ENCODE peak calls at places on chromosomes 5 and 9, in seven cellular contexts. J, O, T, I, W, S and E are unnamed samples.

GRCh38 chr5:144333336-144333920 is 162.8 kb downstream of the KCTD16 start:
- DNase-seq in O (no peak), S (no peak), J (no peak), T (no peak), I (no peak), W (no peak), E (no peak)

GRCh38 chr5:175825906-175826305 is 45.5 kb upstream of the CPLX2 start:
- DNase-seq in O (no peak), S (no peak), J (no peak), T (no peak), W (no peak), I (no peak), E (no peak)

GRCh38 chr9:130254753-130255637 is 10.6 kb upstream of the HMCN2 start:
- DNase-seq in W (no peak), O (no peak), J (no peak), T (no peak), I (no peak), S (no peak), E (no peak)

GRCh38 chr9:116087751-116088194 is 65.8 kb upstream of the PAPPA start:
- DNase-seq in W (no peak), O (no peak), S (no peak), J (no peak), I (no peak), T (peak; percentile 18), E (no peak)

GRCh38 chr9:91712811-91713210 is 237.2 kb downstream of the ROR2 start:
- DNase-seq in J (no peak), T (no peak), I (no peak), W (no peak), O (no peak), S (no peak), E (no peak)

GRCh38 chr5:31049933-31050704 is 143.4 kb upstream of the CDH6 start:
- DNase-seq in S (no peak), W (no peak), J (no peak), O (no peak), I (peak; percentile 22), T (no peak), E (no peak)

GRCh38 chr9:131817627-131818026 is 77.8 kb upstream of the RAPGEF1 start:
- DNase-seq in J (no peak), S (no peak), W (no peak), I (no peak), O (no peak), T (peak; percentile 25), E (no peak)

GRCh38 chr5:173602423-173602822 is 14.0 kb downstream of the BOD1 start:
- DNase-seq in S (no peak), I (no peak), J (no peak), W (no peak), T (no peak), O (no peak), E (no peak)

GRCh38 chr9:92633879-92634278 is 36.1 kb downstream of the IPPK start:
- DNase-seq in I (no peak), W (no peak), S (no peak), T (no peak), J (no peak), O (no peak), E (no peak)

GRCh38 chr9:122347348-122348287 is 23.2 kb upstream of the PTGS1 start:
- DNase-seq in O (no peak), T (no peak), W (no peak), I (no peak), S (no peak), J (no peak), E (no peak)

GRCh38 chr9:130013326-130013725 is 29.7 kb downstream of the FNBP1 start:
- DNase-seq in T (no peak), S (no peak), I (no peak), J (no peak), O (no peak), W (no peak), E (no peak)

GRCh38 chr5:88503065-88503394 is 234.4 kb upstream of the TMEM161B start:
- DNase-seq in S (no peak), W (no peak), I (no peak), J (no peak), T (no peak), O (no peak), E (no peak)

GRCh38 chr5:170747357-170747756 is 36.2 kb upstream of the GABRP start:
- DNase-seq in I (no peak), S (no peak), W (no peak), O (no peak), T (no peak), J (no peak), E (no peak)

GRCh38 chr5:170439944-170440269 is 50.7 kb upstream of the KCNMB1 start:
- DNase-seq in W (no peak), J (no peak), O (no peak), S (no peak), I (no peak), T (no peak), E (no peak)

GRCh38 chr5:2262620-2263019 is 379.9 kb upstream of the IRX4 start:
- DNase-seq in J (no peak), O (no peak), I (no peak), S (no peak), T (no peak), W (no peak), E (no peak)

GRCh38 chr5:130476325-130476724 is 572.1 kb downstream of the CHSY3 start:
- DNase-seq in T (no peak), O (no peak), I (no peak), S (no peak), J (no peak), W (no peak), E (no peak)

GRCh38 chr5:155591273-155591672 is 577.7 kb downstream of the KIF4B start:
- DNase-seq in I (no peak), T (no peak), J (no peak), W (no peak), S (no peak), O (no peak), E (no peak)

GRCh38 chr9:116360974-116361373 is 207.4 kb downstream of the PAPPA start:
- DNase-seq in T (no peak), J (no peak), S (no peak), I (no peak), W (no peak), O (no peak), E (no peak)

GRCh38 chr9:134314950-134315715 is 11.1 kb upstream of the RXRA start:
- DNase-seq in W (no peak), T (no peak), J (no peak), I (peak; percentile 55), O (no peak), S (no peak), E (no peak)

GRCh38 chr5:125478599-125478998 is 732.2 kb upstream of the ZNF608 start:
- DNase-seq in O (no peak), J (no peak), S (no peak), T (no peak), I (no peak), W (no peak), E (no peak)

GRCh38 chr5:131423056-131423455 is 159.2 kb downstream of the CDC42SE2 start:
- DNase-seq in S (no peak), T (peak; percentile 11), I (peak; percentile 37), W (no peak), O (no peak), J (no peak), E (no peak)

GRCh38 chr5:59673438-59674058 is 220.0 kb downstream of the PDE4D start:
- DNase-seq in J (peak; percentile 42), T (peak; percentile 66), S (no peak), I (peak; percentile 31), O (no peak), W (no peak), E (no peak)

GRCh38 chr5:31861601-31862000 is 222.7 kb downstream of the PDZD2 start:
- DNase-seq in I (no peak), W (no peak), O (no peak), S (no peak), T (no peak), J (no peak), E (no peak)

GRCh38 chr9:128887914-128888350 is 6.0 kb downstream of the LRRC8A start:
- DNase-seq in T (no peak), W (no peak), S (no peak), O (no peak), I (peak; percentile 57), J (no peak), E (no peak)

GRCh38 chr9:136627703-136628102 is 35.0 kb upstream of the EGFL7 start:
- DNase-seq in S (no peak), T (no peak), I (no peak), O (no peak), J (no peak), W (no peak), E (no peak)

GRCh38 chr9:72129271-72130156 is 19.7 kb upstream of the GDA start:
- DNase-seq in J (no peak), I (no peak), T (no peak), O (no peak), S (no peak), W (no peak), E (no peak)

GRCh38 chr5:3000631-3001030 is 249.2 kb upstream of the IRX2 start:
- DNase-seq in S (no peak), T (no peak), J (no peak), I (no peak), W (no peak), O (no peak), E (no peak)

GRCh38 chr9:89687216-89687615 is 82.4 kb downstream of the GADD45G start:
- DNase-seq in T (no peak), S (no peak), J (no peak), W (no peak), I (no peak), O (no peak), E (no peak)

GRCh38 chr5:175681045-175681974 is 23.4 kb downstream of the HRH2 start:
- DNase-seq in I (no peak), O (no peak), S (no peak), W (no peak), J (no peak), T (peak; percentile 29), E (no peak)

GRCh38 chr5:163612358-163613149 is 107.1 kb downstream of the MAT2B start:
- DNase-seq in W (no peak), J (no peak), S (no peak), T (peak; percentile 58), I (no peak), O (no peak), E (no peak)

GRCh38 chr9:130995399-130995941 is 13.5 kb upstream of the LAMC3 start:
- DNase-seq in I (no peak), S (no peak), T (peak; percentile 17), J (no peak), W (no peak), O (no peak), E (no peak)

GRCh38 chr9:82133973-82134372 is 145.4 kb downstream of the SPATA31D1 start:
- DNase-seq in S (no peak), T (no peak), J (no peak), I (no peak), O (no peak), W (no peak), E (no peak)

GRCh38 chr5:173069661-173070060 is 13.5 kb downstream of the CREBRF start:
- DNase-seq in I (no peak), O (no peak), J (peak; percentile 3), T (no peak), W (no peak), S (no peak), E (no peak)

GRCh38 chr9:121322737-121323448 is 47.2 kb downstream of the STOM start:
- DNase-seq in J (no peak), O (no peak), W (no peak), I (no peak), S (no peak), T (no peak), E (no peak)

GRCh38 chr9:110143969-110144545 is 63.9 kb downstream of the C9orf152 start:
- DNase-seq in T (no peak), I (no peak), W (no peak), O (no peak), J (peak; percentile 65), S (no peak), E (no peak)

GRCh38 chr5:127876384-127876783 is 173.2 kb downstream of the CCDC192 start:
- DNase-seq in T (no peak), O (no peak), J (no peak), W (no peak), I (no peak), S (no peak), E (no peak)

GRCh38 chr5:151094054-151094858 is 13.4 kb upstream of the TNIP1 start:
- DNase-seq in I (no peak), S (no peak), J (peak; percentile 45), W (peak; percentile 66), O (peak; percentile 43), T (no peak), E (no peak)